ENCODE peak calls at places on chromosome 11, in six cellular contexts. C is AG09309, H is T-helper 17 cell, R is ACHN, N is heart left ventricle, L is NCI-H1092 treated with DMSO at 0.1 percent for 48 hours. S is an unnamed sample.

GRCh38 chr11:87176044-87176443 is 138.3 kb downstream of the TMEM135 start:
- DNase-seq in R (no peak), H (no peak), N (no peak), C (no peak), L (no peak), S (no peak)

GRCh38 chr11:44699497-44699896 is 27.3 kb upstream of the TSPAN18 start:
- DNase-seq in R (no peak), C (no peak), N (no peak), H (no peak), L (no peak), S (no peak)

GRCh38 chr11:624705-625635 is at the start of gene CDHR5:
- DNase-seq in C (no peak), H (no peak), R (no peak), N (no peak), L (no peak), S (peak)

GRCh38 chr11:7016011-7016410 is 4.1 kb downstream of the ZNF214 start:
- DNase-seq in R (no peak), H (no peak), L (no peak), C (no peak), N (no peak), S (no peak)

GRCh38 chr11:87368876-87369480 is 331.2 kb downstream of the TMEM135 start:
- DNase-seq in R (no peak), C (no peak), N (no peak), H (no peak), L (no peak), S (no peak)

GRCh38 chr11:5973530-5973929 is 5.2 kb upstream of the OR56A5 start:
- DNase-seq in R (no peak), C (no peak), N (no peak), H (no peak), L (no peak), S (no peak)

GRCh38 chr11:132452616-132453015 is 1079.7 kb downstream of the OPCML start:
- DNase-seq in C (no peak), H (no peak), R (no peak), L (no peak), N (no peak), S (no peak)

GRCh38 chr11:8258289-8258688 is 5.4 kb downstream of the LMO1 start:
- DNase-seq in C (no peak), N (peak), R (no peak), L (no peak), H (no peak), S (peak)

GRCh38 chr11:69892237-69892985 is 73.2 kb upstream of the FGF3 start:
- DNase-seq in L (peak), R (no peak), C (no peak), N (peak), H (no peak), S (peak)

GRCh38 chr11:16040151-16040550 is 316.2 kb downstream of the SOX6 start:
- DNase-seq in N (no peak), C (no peak), H (no peak), R (no peak), L (no peak), S (no peak)

GRCh38 chr11:33857924-33858323 is 34.0 kb downstream of the LMO2 start:
- DNase-seq in R (peak), H (peak), C (peak), N (peak), L (peak), S (peak)

GRCh38 chr11:125367710-125368109 is 128.4 kb downstream of the FEZ1 start:
- DNase-seq in N (no peak), R (no peak), L (no peak), C (no peak), H (no peak), S (no peak)

GRCh38 chr11:3840289-3840869 is 380 bp downstream of the RHOG start:
- DNase-seq in C (no peak), R (no peak), N (no peak), L (no peak), H (peak), S (peak)

GRCh38 chr11:19673924-19674390 is 38.7 kb upstream of the NAV2 start:
- DNase-seq in N (peak), L (peak), R (no peak), H (no peak), C (no peak), S (peak)

GRCh38 chr11:47768090-47768620 is 1.0 kb upstream of the FNBP4 start:
- DNase-seq in H (no peak), R (peak), N (peak), C (peak), L (peak), S (peak)

GRCh38 chr11:30798547-30799236 is 212.5 kb upstream of the MPPED2 start:
- DNase-seq in H (no peak), C (no peak), N (no peak), R (no peak), L (no peak), S (no peak)

GRCh38 chr11:29231586-29231985 is 785.2 kb downstream of the KCNA4 start:
- DNase-seq in N (no peak), R (no peak), C (no peak), H (no peak), L (no peak), S (no peak)

GRCh38 chr11:65182258-65183170 is 786 bp downstream of the CAPN1 start:
- DNase-seq in L (no peak), H (no peak), R (peak), C (no peak), N (peak), S (peak)

GRCh38 chr11:66063900-66064299 is 6.2 kb upstream of the PACS1 start:
- DNase-seq in H (no peak), L (no peak), R (no peak), N (no peak), C (no peak), S (no peak)

GRCh38 chr11:34960277-34960676 is 43.9 kb downstream of the PDHX start:
- DNase-seq in H (no peak), C (no peak), L (peak), N (peak), R (no peak), S (peak)

GRCh38 chr11:125140251-125140650 is 24.3 kb upstream of the PKNOX2 start:
- DNase-seq in N (no peak), C (no peak), H (no peak), L (no peak), R (no peak), S (no peak)

GRCh38 chr11:115939104-115939503 is 434.9 kb upstream of the CADM1 start:
- DNase-seq in R (no peak), L (no peak), H (no peak), C (no peak), N (no peak), S (no peak)

S was measured in kidney.